ENCODE peak calls at places on chromosomes 1 and 21, in seven cellular contexts. I is esophagus squamous epithelium, Z is left lung, P is ovary, A is H7, E is MM.1S, B is HFF-Myc. O is an unnamed sample.

GRCh38 chr1:184002071-184002470 is 35.5 kb downstream of the COLGALT2 start:
- DNase-seq in A (peak; percentile 22), Z (no peak), I (no peak), E (no peak), P (no peak), B (peak; percentile 57), O (no peak)

GRCh38 chr1:161817155-161817730 is 51.1 kb downstream of the ATF6 start:
- DNase-seq in B (no peak), P (no peak), E (no peak), A (no peak), I (no peak), Z (no peak), O (no peak)

GRCh38 chr1:183027791-183028190 is 4.6 kb downstream of the LAMC1 start:
- DNase-seq in A (no peak), Z (no peak), B (no peak), I (no peak), P (no peak), E (no peak), O (no peak)

GRCh38 chr1:196608401-196609113 is at the start of gene KCNT2:
- DNase-seq in E (no peak), P (peak; percentile 84), B (peak; percentile 15), I (no peak), Z (peak; percentile 78), A (peak; percentile 84), O (no peak)

GRCh38 chr1:56958526-56958925 is 7.3 kb downstream of the C8B start:
- DNase-seq in B (no peak), I (no peak), P (no peak), A (no peak), E (no peak), Z (no peak), O (no peak)

GRCh38 chr1:156581661-156582387 is 2.3 kb downstream of the TTC24 start:
- DNase-seq in Z (no peak), B (no peak), E (no peak), I (no peak), P (no peak), A (no peak), O (peak; percentile 89)

GRCh38 chr21:27290020-27290419 is 323.1 kb upstream of the ADAMTS5 start:
- DNase-seq in A (no peak), I (no peak), E (no peak), P (no peak), B (no peak), Z (no peak), O (no peak)

GRCh38 chr1:63073530-63074306 is 248.6 kb upstream of the FOXD3 start:
- DNase-seq in P (no peak), B (no peak), I (no peak), A (peak; percentile 75), Z (no peak), E (no peak), O (no peak)

GRCh38 chr1:95068956-95069710 is 3.6 kb downstream of the ALG14 start:
- DNase-seq in P (no peak), B (no peak), I (no peak), A (no peak), E (no peak), Z (no peak), O (no peak)

GRCh38 chr1:48246727-48247126 is 24.2 kb downstream of the SLC5A9 start:
- DNase-seq in B (no peak), P (no peak), A (no peak), Z (peak; percentile 82), E (no peak), I (no peak), O (no peak)

GRCh38 chr1:223556414-223557124 is 108.9 kb downstream of the CAPN8 start:
- DNase-seq in A (peak; percentile 87), B (no peak), E (peak; percentile 60), P (no peak), I (no peak), Z (no peak), O (no peak)

GRCh38 chr1:91651671-91652071 is 151.0 kb downstream of the CDC7 start:
- DNase-seq in E (no peak), A (peak; percentile 45), Z (peak; percentile 63), P (peak; percentile 82), I (no peak), B (peak; percentile 24), O (no peak)

DNA sequence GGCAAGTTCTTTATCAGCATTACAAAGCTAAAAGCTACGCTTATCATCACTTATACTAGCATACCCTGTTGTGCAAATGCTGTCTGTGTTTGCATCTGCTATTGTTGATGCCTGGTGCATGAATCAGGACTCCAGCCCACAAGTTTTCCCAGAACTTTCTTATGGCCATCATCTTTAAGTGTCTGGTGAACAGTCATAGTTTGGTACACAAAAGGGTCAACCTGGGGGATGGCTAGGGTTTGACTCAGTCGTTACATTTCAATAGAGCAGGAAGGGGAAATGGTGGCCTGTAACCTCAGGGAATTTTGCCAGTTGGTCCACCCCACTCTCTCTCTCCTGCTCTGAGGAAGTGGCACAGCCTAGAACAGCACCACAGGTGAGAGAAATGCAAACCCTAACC is 35.4 kb downstream of the SELL start:
- DNase-seq in I (no peak), A (no peak), P (no peak), E (no peak), Z (no peak), B (no peak), O (no peak)
- H3K4me3 ChIP-seq in I (no peak overlapping the region), A (no peak overlapping the region), P (no peak overlapping the region), E (no peak overlapping the region), Z (no peak overlapping the region), B (no peak overlapping the region), O (no peak overlapping the region)

GRCh38 chr1:55894521-55894920 is 679.4 kb upstream of the USP24 start:
- DNase-seq in B (no peak), I (no peak), A (no peak), Z (no peak), E (no peak), P (no peak), O (no peak)
- H3K4me3 ChIP-seq in B (no peak overlapping the region), I (no peak overlapping the region), A (no peak overlapping the region), Z (no peak overlapping the region), E (no peak overlapping the region), P (no peak overlapping the region), O (no peak overlapping the region)

GRCh38 chr1:44792736-44793502 is 4.9 kb upstream of the BEST4 start:
- DNase-seq in A (no peak), P (peak; percentile 52), B (no peak), E (no peak), Z (peak; percentile 21), I (no peak), O (no peak)

GRCh38 chr1:44787506-44787905 is 464 bp downstream of the BEST4 start:
- DNase-seq in Z (peak; percentile 51), P (no peak), B (no peak), I (no peak), E (no peak), A (no peak), O (no peak)

GRCh38 chr1:44786841-44787426 is 1.0 kb downstream of the BEST4 start:
- DNase-seq in A (no peak), E (no peak), P (no peak), I (no peak), Z (peak; percentile 49), B (no peak), O (no peak)

GRCh38 chr1:44788120-44788860 is at the start of gene BEST4:
- DNase-seq in I (no peak), A (no peak), Z (peak; percentile 30), P (no peak), B (no peak), E (no peak), O (no peak)

DNA sequence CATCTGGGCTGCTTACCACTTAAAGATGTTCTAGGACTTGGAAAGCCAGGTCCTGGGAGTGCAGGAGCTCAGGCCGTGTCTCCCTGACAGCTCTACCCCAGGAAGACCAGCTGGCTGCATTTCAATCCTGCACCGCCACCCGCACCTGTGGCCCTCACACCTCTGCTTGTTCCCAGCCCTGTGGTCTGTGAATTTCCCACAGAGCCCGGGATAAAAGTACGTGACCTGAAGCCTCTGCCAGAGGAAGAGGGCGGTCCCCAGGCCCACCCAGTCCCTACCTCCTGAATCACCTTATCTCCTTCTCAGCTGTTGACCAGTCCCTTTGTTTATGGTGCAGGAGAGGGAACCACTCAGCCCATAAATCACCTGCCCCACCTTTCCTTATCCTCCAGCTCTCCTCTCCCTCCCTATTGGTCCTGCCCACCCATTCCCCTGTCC is 3.4 kb upstream of the BEST4 start:
- DNase-seq in Z (peak; percentile 53), A (no peak), I (no peak), B (no peak), E (no peak), P (no peak), O (no peak)
- H3K4me3 ChIP-seq in Z (no peak overlapping the region), A (no peak overlapping the region), I (no peak overlapping the region), B (no peak overlapping the region), E (no peak overlapping the region), P (no peak overlapping the region), O (no peak overlapping the region)

GRCh38 chr1:154502066-154502741 is at the start of the genes SHE and TDRD10:
- DNase-seq in I (no peak), A (peak; percentile 89), E (no peak), Z (peak; percentile 85), B (no peak), P (peak; percentile 48), O (no peak)

GRCh38 chr1:154500533-154500932 is 1.5 kb upstream of the TDRD10 start:
- DNase-seq in Z (no peak), E (no peak), A (no peak), I (no peak), P (no peak), B (no peak), O (no peak)

GRCh38 chr1:154501423-154502065 is 475 bp upstream of the TDRD10 start:
- DNase-seq in P (peak; percentile 83), B (no peak), E (no peak), I (no peak), A (peak; percentile 82), Z (peak; percentile 87), O (no peak)

GRCh38 chr1:154497026-154497806 is 4.8 kb upstream of the TDRD10 start:
- DNase-seq in A (no peak), Z (no peak), I (no peak), P (no peak), E (peak; percentile 42), B (no peak), O (peak; percentile 88)

DNA sequence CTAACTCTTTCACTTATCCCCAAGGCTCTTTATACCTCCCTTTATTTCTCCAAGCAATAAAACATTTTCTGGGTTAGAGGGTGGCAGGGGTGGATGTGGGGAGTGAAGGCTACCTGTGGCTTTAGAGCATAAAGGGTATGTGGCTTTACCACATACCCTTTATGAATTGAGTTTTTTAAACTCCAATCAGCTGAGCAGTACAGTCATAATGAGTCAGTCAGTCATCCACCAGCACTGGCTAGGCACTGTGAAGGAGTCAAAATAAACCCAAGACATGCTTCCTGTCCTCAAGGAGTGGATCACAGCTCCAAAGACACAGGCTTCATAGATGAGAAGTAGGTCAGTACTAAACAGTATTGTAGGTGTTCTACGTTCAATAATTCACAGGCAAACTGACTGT is 2.6 kb upstream of the TDRD10 start:
- DNase-seq in A (no peak), E (no peak), Z (no peak), P (no peak), B (no peak), I (no peak), O (no peak)
- H3K4me3 ChIP-seq in A (no peak overlapping the region), E (no peak overlapping the region), Z (peak overlapping the region; percentile 54), P (no peak overlapping the region), B (no peak overlapping the region), I (no peak overlapping the region), O (no peak overlapping the region)

O was measured in Jurkat, Clone E6-1.